ENCODE peak calls at places on chromosomes 11 and 22, in nine cellular contexts. One of them, this sample, is unnamed.

GRCh38 chr11:117126223-117126965 is 17.7 kb upstream of the PAFAH1B2 start:
- DNase-seq in CD8-positive, alpha-beta T cell: no peak
- DNase-seq in heart left ventricle: no peak
- DNase-seq in SK-N-SH: no peak
- DNase-seq in osteoblast: no peak
- DNase-seq in ovary: no peak
- DNase-seq in colonic mucosa: no peak
- DNase-seq in tibial artery: no peak
- DNase-seq in GM23338: no peak
- DNase-seq in this sample: no peak

GRCh38 chr22:30038219-30038618 is 42.0 kb upstream of the HORMAD2 start:
- DNase-seq in ovary: no peak
- DNase-seq in heart left ventricle: peak; percentile 43
- DNase-seq in CD8-positive, alpha-beta T cell: no peak
- DNase-seq in osteoblast: peak; percentile 92
- DNase-seq in GM23338: no peak
- DNase-seq in SK-N-SH: no peak
- DNase-seq in colonic mucosa: no peak
- DNase-seq in tibial artery: no peak
- DNase-seq in this sample: no peak

GRCh38 chr11:64720640-64721358 is 2.2 kb downstream of the NRXN2 start:
- DNase-seq in heart left ventricle: no peak
- DNase-seq in osteoblast: peak; percentile 78
- DNase-seq in tibial artery: no peak
- DNase-seq in colonic mucosa: no peak
- DNase-seq in ovary: no peak
- DNase-seq in SK-N-SH: no peak
- DNase-seq in CD8-positive, alpha-beta T cell: no peak
- DNase-seq in GM23338: no peak
- DNase-seq in this sample: no peak

GRCh38 chr11:134513585-134514120 is 101.6 kb upstream of the B3GAT1 start:
- DNase-seq in tibial artery: peak; percentile 31
- DNase-seq in colonic mucosa: no peak
- DNase-seq in osteoblast: no peak
- DNase-seq in heart left ventricle: no peak
- DNase-seq in CD8-positive, alpha-beta T cell: no peak
- DNase-seq in ovary: no peak
- DNase-seq in SK-N-SH: no peak
- DNase-seq in GM23338: no peak
- DNase-seq in this sample: no peak

GRCh38 chr11:75437966-75438659 is 5.1 kb upstream of the KLHL35 start:
- DNase-seq in osteoblast: peak; percentile 91
- DNase-seq in tibial artery: no peak
- DNase-seq in GM23338: no peak
- DNase-seq in heart left ventricle: peak; percentile 16
- DNase-seq in colonic mucosa: no peak
- DNase-seq in SK-N-SH: no peak
- DNase-seq in ovary: no peak
- DNase-seq in CD8-positive, alpha-beta T cell: no peak
- DNase-seq in this sample: no peak

GRCh38 chr22:47495102-47495501 is 732.7 kb downstream of the TBC1D22A start:
- DNase-seq in GM23338: no peak
- DNase-seq in tibial artery: no peak
- DNase-seq in CD8-positive, alpha-beta T cell: no peak
- DNase-seq in osteoblast: no peak
- DNase-seq in colonic mucosa: no peak
- DNase-seq in SK-N-SH: no peak
- DNase-seq in heart left ventricle: no peak
- DNase-seq in ovary: no peak
- DNase-seq in this sample: no peak

GRCh38 chr11:33366918-33367317 is 109.7 kb downstream of the HIPK3 start:
- DNase-seq in CD8-positive, alpha-beta T cell: no peak
- DNase-seq in tibial artery: no peak
- DNase-seq in GM23338: no peak
- DNase-seq in osteoblast: no peak
- DNase-seq in SK-N-SH: no peak
- DNase-seq in colonic mucosa: no peak
- DNase-seq in ovary: no peak
- DNase-seq in heart left ventricle: no peak
- DNase-seq in this sample: no peak

GRCh38 chr22:30212996-30213441 is 33.5 kb downstream of the LIF start:
- DNase-seq in colonic mucosa: no peak
- DNase-seq in SK-N-SH: peak; percentile 47
- DNase-seq in CD8-positive, alpha-beta T cell: no peak
- DNase-seq in osteoblast: peak; percentile 86
- DNase-seq in ovary: no peak
- DNase-seq in tibial artery: no peak
- DNase-seq in GM23338: no peak
- DNase-seq in heart left ventricle: peak; percentile 31
- DNase-seq in this sample: no peak

GRCh38 chr11:8111636-8112035 is 30.6 kb downstream of the TUB start:
- DNase-seq in osteoblast: no peak
- DNase-seq in heart left ventricle: no peak
- DNase-seq in SK-N-SH: no peak
- DNase-seq in tibial artery: no peak
- DNase-seq in colonic mucosa: no peak
- DNase-seq in GM23338: no peak
- DNase-seq in CD8-positive, alpha-beta T cell: no peak
- DNase-seq in ovary: no peak
- DNase-seq in this sample: no peak

GRCh38 chr11:106087815-106088435 is 10.5 kb downstream of the AASDHPPT start:
- DNase-seq in GM23338: peak; percentile 63
- DNase-seq in osteoblast: no peak
- DNase-seq in tibial artery: no peak
- DNase-seq in SK-N-SH: peak; percentile 15
- DNase-seq in heart left ventricle: peak; percentile 28
- DNase-seq in CD8-positive, alpha-beta T cell: peak; percentile 23
- DNase-seq in ovary: peak; percentile 44
- DNase-seq in colonic mucosa: peak; percentile 28
- DNase-seq in this sample: peak; percentile 75

GRCh38 chr22:48708558-48709245 is 1119.0 kb downstream of the BRD1 start:
- DNase-seq in colonic mucosa: no peak
- DNase-seq in GM23338: no peak
- DNase-seq in ovary: no peak
- DNase-seq in tibial artery: peak; percentile 28
- DNase-seq in SK-N-SH: no peak
- DNase-seq in heart left ventricle: no peak
- DNase-seq in osteoblast: peak; percentile 81
- DNase-seq in CD8-positive, alpha-beta T cell: no peak
- DNase-seq in this sample: no peak

GRCh38 chr11:43687120-43687791 is 6.7 kb downstream of the HSD17B12 start:
- DNase-seq in SK-N-SH: no peak
- DNase-seq in ovary: no peak
- DNase-seq in heart left ventricle: peak; percentile 81
- DNase-seq in tibial artery: peak; percentile 77
- DNase-seq in CD8-positive, alpha-beta T cell: no peak
- DNase-seq in osteoblast: no peak
- DNase-seq in colonic mucosa: peak; percentile 21
- DNase-seq in GM23338: peak; percentile 47
- DNase-seq in this sample: no peak

GRCh38 chr11:45278721-45279120 is 7.4 kb downstream of the SYT13 start:
- DNase-seq in heart left ventricle: no peak
- DNase-seq in osteoblast: no peak
- DNase-seq in CD8-positive, alpha-beta T cell: no peak
- DNase-seq in GM23338: no peak
- DNase-seq in tibial artery: no peak
- DNase-seq in SK-N-SH: no peak
- DNase-seq in ovary: no peak
- DNase-seq in colonic mucosa: no peak
- DNase-seq in this sample: no peak

DNA sequence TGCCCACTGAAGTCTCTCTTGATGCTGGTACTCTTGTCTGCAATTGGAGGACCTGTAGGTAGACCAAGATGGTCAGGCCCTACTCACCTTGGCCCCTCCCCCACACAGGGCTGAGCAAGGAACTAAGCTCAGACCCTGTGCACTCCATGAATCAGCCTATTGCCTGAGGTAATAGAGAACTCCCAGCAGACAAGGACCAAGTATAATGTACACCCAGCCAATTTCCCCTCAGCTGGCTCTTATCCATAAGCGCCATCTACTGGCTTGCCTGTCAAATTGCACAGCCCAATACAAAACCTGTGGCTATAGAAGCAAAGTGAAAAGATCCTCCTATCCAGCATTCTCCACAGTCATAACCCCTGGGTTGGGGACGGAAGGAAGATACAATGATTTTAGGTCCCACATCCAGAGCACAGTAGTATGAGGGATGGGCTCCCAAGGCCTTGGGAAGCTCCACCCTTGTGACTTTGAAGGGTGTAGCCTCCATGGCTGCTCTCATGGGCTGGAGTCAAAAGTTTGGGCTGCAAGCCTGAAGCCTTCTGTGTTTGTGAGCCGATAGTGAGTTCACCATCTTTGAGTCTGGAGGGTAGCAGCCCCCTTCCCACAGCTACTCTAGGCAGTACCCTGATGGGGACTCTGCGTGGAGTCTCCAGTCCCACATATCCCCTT is 56.0 kb downstream of the GLYATL2 start:
- DNase-seq in SK-N-SH: peak; percentile 34
- DNase-seq in tibial artery: no peak
- DNase-seq in colonic mucosa: peak; percentile 45
- DNase-seq in CD8-positive, alpha-beta T cell: peak; percentile 51
- DNase-seq in ovary: no peak
- DNase-seq in GM23338: peak; percentile 81
- DNase-seq in heart left ventricle: peak; percentile 29
- DNase-seq in osteoblast: peak; percentile 37
- DNase-seq in this sample: peak; percentile 68
- H3K27ac ChIP-seq in SK-N-SH: no peak overlapping the region
- H3K27ac ChIP-seq in tibial artery: no peak overlapping the region
- H3K27ac ChIP-seq in colonic mucosa: no peak overlapping the region
- H3K27ac ChIP-seq in CD8-positive, alpha-beta T cell: no peak overlapping the region
- H3K27ac ChIP-seq in ovary: no peak overlapping the region
- H3K27ac ChIP-seq in GM23338: no peak overlapping the region
- H3K27ac ChIP-seq in heart left ventricle: no peak overlapping the region
- H3K27ac ChIP-seq in osteoblast: no peak overlapping the region
- H3K27ac ChIP-seq in this sample: no peak overlapping the region

DNA sequence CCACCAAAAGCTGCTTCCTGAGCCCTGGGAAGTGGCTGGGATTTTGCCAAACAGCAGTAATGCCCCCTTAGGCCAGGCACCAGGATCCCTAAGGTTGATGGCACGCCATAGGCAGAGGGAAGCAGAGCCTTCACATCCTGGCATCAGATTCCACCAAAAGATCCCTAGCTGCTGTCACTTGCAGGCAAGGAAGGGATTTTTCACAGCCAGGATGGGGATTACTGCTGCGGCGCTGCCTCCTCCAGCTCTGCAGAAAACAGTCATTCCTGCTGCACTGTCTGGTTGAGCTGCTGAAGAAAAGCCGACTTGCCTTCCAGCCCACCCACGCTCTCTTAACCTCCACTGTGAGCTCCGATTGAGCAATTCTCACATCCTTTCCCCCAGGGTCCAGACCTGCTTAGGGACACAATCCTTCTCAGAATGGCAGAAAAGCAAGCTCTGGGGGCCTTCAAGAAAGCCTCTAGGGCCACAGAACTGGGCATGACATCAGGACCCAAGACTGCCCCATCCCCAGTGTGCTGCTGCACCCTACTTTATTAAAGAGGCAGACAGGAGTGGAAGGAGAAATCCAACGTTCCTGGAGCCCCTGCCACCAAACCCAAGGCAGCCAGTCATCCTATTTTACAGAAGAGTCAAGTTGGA is 19.9 kb downstream of the SYN3 start:
- DNase-seq in osteoblast: no peak
- DNase-seq in heart left ventricle: peak; percentile 42
- DNase-seq in SK-N-SH: peak; percentile 56
- DNase-seq in GM23338: peak; percentile 21
- DNase-seq in tibial artery: no peak
- DNase-seq in colonic mucosa: no peak
- DNase-seq in CD8-positive, alpha-beta T cell: no peak
- DNase-seq in ovary: no peak
- DNase-seq in this sample: no peak
- H3K4me1 ChIP-seq in osteoblast: peaks cover 6% of the 10 kb centered on the region
- H3K4me1 ChIP-seq in heart left ventricle: no peaks in the 10 kb centered on the region
- H3K4me1 ChIP-seq in SK-N-SH: no peaks in the 10 kb centered on the region
- H3K4me1 ChIP-seq in GM23338: peaks cover 59% of the 10 kb centered on the region
- H3K4me1 ChIP-seq in tibial artery: no peaks in the 10 kb centered on the region
- H3K4me1 ChIP-seq in colonic mucosa: no peaks in the 10 kb centered on the region
- H3K4me1 ChIP-seq in CD8-positive, alpha-beta T cell: no peaks in the 10 kb centered on the region
- H3K4me1 ChIP-seq in ovary: no peaks in the 10 kb centered on the region
- H3K4me1 ChIP-seq in this sample: no peaks in the 10 kb centered on the region

GRCh38 chr22:40685406-40685805 is 6.1 kb downstream of the MCHR1 start:
- DNase-seq in colonic mucosa: no peak
- DNase-seq in CD8-positive, alpha-beta T cell: peak; percentile 41
- DNase-seq in GM23338: no peak
- DNase-seq in tibial artery: no peak
- DNase-seq in heart left ventricle: no peak
- DNase-seq in ovary: no peak
- DNase-seq in osteoblast: no peak
- DNase-seq in SK-N-SH: no peak
- DNase-seq in this sample: no peak
- H3K36me3 ChIP-seq in colonic mucosa: no peaks in the 10 kb centered on the region
- H3K36me3 ChIP-seq in CD8-positive, alpha-beta T cell: no peaks in the 10 kb centered on the region
- H3K36me3 ChIP-seq in GM23338: no peaks in the 10 kb centered on the region
- H3K36me3 ChIP-seq in tibial artery: no peaks in the 10 kb centered on the region
- H3K36me3 ChIP-seq in heart left ventricle: no peaks in the 10 kb centered on the region
- H3K36me3 ChIP-seq in ovary: no peaks in the 10 kb centered on the region
- H3K36me3 ChIP-seq in osteoblast: no peaks in the 10 kb centered on the region
- H3K36me3 ChIP-seq in SK-N-SH: no peaks in the 10 kb centered on the region
- H3K36me3 ChIP-seq in this sample: no peaks in the 10 kb centered on the region

GRCh38 chr22:46455453-46455852 is 82.0 kb downstream of the CELSR1 start:
- DNase-seq in SK-N-SH: no peak
- DNase-seq in tibial artery: no peak
- DNase-seq in ovary: no peak
- DNase-seq in CD8-positive, alpha-beta T cell: no peak
- DNase-seq in GM23338: no peak
- DNase-seq in heart left ventricle: no peak
- DNase-seq in colonic mucosa: no peak
- DNase-seq in osteoblast: no peak
- DNase-seq in this sample: no peak

GRCh38 chr22:46453829-46454220 is 83.6 kb downstream of the CELSR1 start:
- DNase-seq in colonic mucosa: no peak
- DNase-seq in tibial artery: no peak
- DNase-seq in CD8-positive, alpha-beta T cell: no peak
- DNase-seq in ovary: no peak
- DNase-seq in osteoblast: no peak
- DNase-seq in GM23338: no peak
- DNase-seq in heart left ventricle: no peak
- DNase-seq in SK-N-SH: no peak
- DNase-seq in this sample: no peak

GRCh38 chr22:46453006-46453828 is 84.2 kb downstream of the CELSR1 start:
- DNase-seq in SK-N-SH: no peak
- DNase-seq in CD8-positive, alpha-beta T cell: no peak
- DNase-seq in heart left ventricle: no peak
- DNase-seq in osteoblast: no peak
- DNase-seq in colonic mucosa: no peak
- DNase-seq in tibial artery: no peak
- DNase-seq in GM23338: no peak
- DNase-seq in ovary: no peak
- DNase-seq in this sample: no peak

GRCh38 chr22:46454233-46454909 is 83.0 kb downstream of the CELSR1 start:
- DNase-seq in heart left ventricle: no peak
- DNase-seq in colonic mucosa: no peak
- DNase-seq in CD8-positive, alpha-beta T cell: no peak
- DNase-seq in ovary: no peak
- DNase-seq in SK-N-SH: no peak
- DNase-seq in tibial artery: no peak
- DNase-seq in osteoblast: no peak
- DNase-seq in GM23338: no peak
- DNase-seq in this sample: no peak

DNA sequence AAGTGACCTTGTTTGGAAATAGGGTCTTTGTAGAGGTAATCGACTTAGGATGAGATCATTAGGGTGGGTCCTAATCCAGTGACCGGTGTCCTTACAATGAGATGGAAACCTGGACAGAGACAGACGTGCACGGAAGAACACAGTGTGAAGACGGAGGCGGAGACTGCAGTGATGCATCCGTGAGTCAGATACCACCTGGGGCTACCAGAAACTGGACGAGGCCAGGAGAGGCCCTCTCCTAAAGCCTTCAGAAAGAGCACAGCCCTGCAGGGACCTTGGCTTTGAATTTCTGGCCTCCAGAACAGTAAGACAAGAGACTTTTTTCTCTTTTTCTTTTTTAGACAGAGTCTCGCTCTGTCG is 82.5 kb downstream of the CELSR1 start:
- DNase-seq in tibial artery: no peak
- DNase-seq in GM23338: no peak
- DNase-seq in heart left ventricle: no peak
- DNase-seq in colonic mucosa: no peak
- DNase-seq in osteoblast: no peak
- DNase-seq in ovary: no peak
- DNase-seq in SK-N-SH: no peak
- DNase-seq in CD8-positive, alpha-beta T cell: no peak
- DNase-seq in this sample: no peak
- H3K27ac ChIP-seq in tibial artery: no peak overlapping the region
- H3K27ac ChIP-seq in GM23338: no peak overlapping the region
- H3K27ac ChIP-seq in heart left ventricle: no peak overlapping the region
- H3K27ac ChIP-seq in colonic mucosa: no peak overlapping the region
- H3K27ac ChIP-seq in osteoblast: no peak overlapping the region
- H3K27ac ChIP-seq in ovary: no peak overlapping the region
- H3K27ac ChIP-seq in SK-N-SH: no peak overlapping the region
- H3K27ac ChIP-seq in CD8-positive, alpha-beta T cell: no peak overlapping the region
- H3K27ac ChIP-seq in this sample: no peak overlapping the region